ENCODE peak calls at places on chromosomes 12 and 14, in four cellular contexts. Q is endothelial cell, I is ovary, P is BJ. S is an unnamed sample.

GRCh38 chr14:51006781-51007211 is 62.5 kb upstream of the PYGL start:
- DNase-seq in Q (no peak), I (no peak), P (peak; percentile 41), S (peak; percentile 59)

GRCh38 chr12:99985129-99985570 is 414 bp upstream of the ANKS1B start:
- DNase-seq in Q (no peak), I (no peak), P (no peak), S (no peak)

GRCh38 chr12:113559466-113559865 is 87.8 kb upstream of the LHX5 start:
- DNase-seq in Q (no peak), I (no peak), P (no peak), S (no peak)

GRCh38 chr14:55458800-55459577 is 18.6 kb upstream of the TBPL2 start:
- DNase-seq in Q (no peak), I (no peak), P (no peak), S (no peak)

GRCh38 chr14:95323361-95323760 is 3.7 kb upstream of the CLMN start:
- DNase-seq in Q (no peak), I (no peak), P (no peak), S (no peak)

GRCh38 chr12:114448618-114448933 is 42.6 kb upstream of the TBX5 start:
- DNase-seq in Q (no peak), I (no peak), P (no peak), S (peak; percentile 28)

GRCh38 chr12:89464974-89465592 is 59.5 kb downstream of the GALNT4 start:
- DNase-seq in Q (no peak), I (no peak), P (no peak), S (no peak)

GRCh38 chr14:100857196-100857922 is 31.4 kb downstream of the MEG3 start:
- DNase-seq in Q (no peak), I (no peak), P (no peak), S (no peak)

GRCh38 chr12:69345077-69345476 is 3.1 kb upstream of the LYZ start:
- DNase-seq in Q (no peak), I (no peak), P (no peak), S (no peak)

GRCh38 chr12:120534703-120535655 is 823 bp downstream of the RNF10 start:
- DNase-seq in Q (peak; percentile 60), I (peak; percentile 49), P (no peak), S (peak; percentile 74)

GRCh38 chr14:39107624-39108023 is 4.6 kb upstream of the SEC23A start:
- DNase-seq in Q (no peak), I (no peak), P (no peak), S (no peak)

GRCh38 chr14:29608861-29609260 is 318.8 kb downstream of the PRKD1 start:
- DNase-seq in Q (no peak), I (no peak), P (no peak), S (no peak)

GRCh38 chr12:117803013-117803412 is 165.8 kb downstream of the KSR2 start:
- DNase-seq in Q (no peak), I (no peak), P (no peak), S (no peak)

GRCh38 chr12:10618338-10618987 is 5.1 kb upstream of the MAGOHB start:
- DNase-seq in Q (no peak), I (no peak), P (peak; percentile 57), S (no peak)

GRCh38 chr14:100802766-100803693 is 22.9 kb upstream of the MEG3 start:
- DNase-seq in Q (no peak), I (no peak), P (no peak), S (no peak)

GRCh38 chr12:94768398-94769039 is 118.2 kb upstream of the TMCC3 start:
- DNase-seq in Q (no peak), I (no peak), P (no peak), S (no peak)

GRCh38 chr12:126228936-126229335 is 1163.7 kb downstream of the AACS start:
- DNase-seq in Q (no peak), I (no peak), P (no peak), S (no peak)

GRCh38 chr12:72957454-72957853 is 685.3 kb downstream of the TRHDE start:
- DNase-seq in Q (no peak), I (no peak), P (no peak), S (no peak)

GRCh38 chr14:37586783-37587428 is 8.1 kb downstream of the FOXA1 start:
- DNase-seq in Q (no peak), I (no peak), P (no peak), S (no peak)

GRCh38 chr14:37585101-37585479 is 10.0 kb downstream of the FOXA1 start:
- DNase-seq in Q (no peak), I (no peak), P (no peak), S (peak; percentile 34)

GRCh38 chr14:37584211-37585100 is 10.6 kb downstream of the FOXA1 start:
- DNase-seq in Q (no peak), I (no peak), P (no peak), S (peak; percentile 34)

GRCh38 chr14:37585971-37586759 is 8.9 kb downstream of the FOXA1 start:
- DNase-seq in Q (no peak), I (no peak), P (no peak), S (no peak)

DNA sequence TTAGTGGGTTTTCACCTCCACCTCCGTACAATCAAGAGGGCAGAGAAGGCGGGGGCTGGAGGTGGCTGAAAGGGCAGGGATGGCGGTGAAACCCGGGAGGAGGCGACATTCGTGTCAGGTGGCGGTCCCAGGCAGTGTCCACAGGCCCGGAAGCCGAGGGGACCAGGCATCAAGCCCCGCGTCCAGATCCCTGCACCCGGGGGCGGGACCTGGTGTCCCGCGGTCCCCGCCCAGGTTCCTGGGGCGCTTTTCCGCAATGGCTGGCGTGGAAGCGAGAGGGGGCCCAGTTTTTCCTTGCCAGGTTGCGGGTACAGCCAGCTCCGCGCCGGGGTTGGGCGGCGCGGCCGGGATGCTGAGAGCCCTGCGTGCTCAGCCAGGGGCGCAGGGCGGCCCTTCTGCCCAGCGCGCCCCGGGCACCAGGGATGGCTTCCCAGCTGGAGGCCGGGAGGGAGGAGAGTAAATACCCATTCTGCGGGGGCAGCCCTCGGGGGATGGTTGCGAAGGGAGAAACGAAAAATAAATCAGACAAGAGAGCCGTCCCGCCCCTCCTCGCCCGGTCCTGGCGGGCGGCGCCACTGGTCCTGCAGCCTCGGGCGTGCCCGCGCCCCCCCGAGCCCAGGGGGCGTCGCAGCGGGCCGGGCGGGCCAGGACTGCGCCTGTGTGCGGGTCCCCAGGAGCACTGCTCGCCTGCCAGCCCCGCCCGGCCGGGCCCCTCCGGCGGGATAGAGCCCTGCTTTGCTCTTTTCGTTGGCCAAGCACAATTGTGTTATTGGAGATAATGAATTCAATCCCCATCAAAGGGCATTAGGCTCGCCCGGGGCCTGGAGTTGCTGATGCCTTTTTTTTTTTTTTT is 11.5 kb downstream of the FOXA1 start:
- DNase-seq in Q (no peak), I (no peak), P (no peak), S (peak; percentile 45)
- TF ChIP-seq CTCF in Q (no peak), I (no peak), P (no peak), S (no peak)

GRCh38 chr14:21771671-21772070 is 98.1 kb upstream of the OR4E1 start:
- DNase-seq in Q (no peak), I (no peak), P (no peak), S (no peak)
- TF ChIP-seq CTCF in Q (no peak), I (no peak), P (no peak), S (no peak)

DNA sequence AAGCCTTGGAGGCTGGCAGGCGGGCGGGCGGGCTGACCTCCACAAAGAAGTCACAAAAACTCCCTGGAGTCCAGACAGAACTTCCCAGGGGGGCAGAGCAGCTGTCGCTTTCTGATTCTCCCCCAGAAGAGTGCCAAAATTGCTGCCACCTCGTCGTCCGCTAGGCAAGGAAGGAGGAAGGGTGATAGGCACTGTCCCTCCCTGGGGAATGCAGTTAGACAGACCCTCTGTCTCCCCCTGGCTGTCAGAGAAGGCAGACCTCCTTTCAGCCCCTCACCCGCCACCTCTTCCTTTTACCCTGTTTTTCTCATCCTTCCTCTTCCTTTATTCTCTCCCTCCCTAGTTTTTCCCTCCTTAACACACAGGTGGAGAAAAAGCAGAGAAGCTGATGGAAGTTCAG is 18.7 kb downstream of the GRIN2B start:
- DNase-seq in Q (no peak), I (no peak), P (no peak), S (peak; percentile 27)
- TF ChIP-seq CTCF in Q (no peak), I (no peak), P (peak; percentile 12), S (peak; percentile 60)

GRCh38 chr14:22226381-22226780 is 362.6 kb downstream of the DAD1 start:
- DNase-seq in Q (no peak), I (no peak), P (no peak), S (no peak)

GRCh38 chr14:22225526-22226133 is 363.4 kb downstream of the DAD1 start:
- DNase-seq in Q (no peak), I (no peak), P (no peak), S (no peak)

GRCh38 chr14:22220427-22220826 is 368.6 kb downstream of the DAD1 start:
- DNase-seq in Q (no peak), I (no peak), P (no peak), S (no peak)

GRCh38 chr14:22218729-22219128 is 370.3 kb downstream of the DAD1 start:
- DNase-seq in Q (no peak), I (no peak), P (no peak), S (no peak)

DNA sequence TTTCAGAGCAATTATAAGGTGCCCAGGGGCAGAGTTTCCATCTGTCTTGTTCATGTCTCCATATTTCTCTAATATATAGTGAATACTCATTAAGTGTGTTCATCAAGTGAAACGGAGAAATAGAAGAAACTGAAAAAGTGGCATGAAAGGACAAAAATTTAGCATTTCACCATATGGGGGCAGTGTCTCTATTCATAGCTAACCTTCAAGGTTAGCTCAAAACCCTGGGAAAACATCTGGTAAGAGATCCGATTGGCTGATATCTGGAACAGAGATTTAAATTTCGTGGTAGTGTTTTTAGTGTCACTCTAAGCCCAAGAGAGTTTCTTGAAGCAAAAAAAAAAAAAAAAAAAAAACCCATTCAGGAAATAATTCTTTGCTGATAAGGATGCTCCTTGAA is 367.5 kb downstream of the DAD1 start:
- DNase-seq in Q (no peak), I (no peak), P (no peak), S (no peak)
- TF ChIP-seq CTCF in Q (no peak), I (no peak), P (peak; percentile 42), S (no peak)

DNA sequence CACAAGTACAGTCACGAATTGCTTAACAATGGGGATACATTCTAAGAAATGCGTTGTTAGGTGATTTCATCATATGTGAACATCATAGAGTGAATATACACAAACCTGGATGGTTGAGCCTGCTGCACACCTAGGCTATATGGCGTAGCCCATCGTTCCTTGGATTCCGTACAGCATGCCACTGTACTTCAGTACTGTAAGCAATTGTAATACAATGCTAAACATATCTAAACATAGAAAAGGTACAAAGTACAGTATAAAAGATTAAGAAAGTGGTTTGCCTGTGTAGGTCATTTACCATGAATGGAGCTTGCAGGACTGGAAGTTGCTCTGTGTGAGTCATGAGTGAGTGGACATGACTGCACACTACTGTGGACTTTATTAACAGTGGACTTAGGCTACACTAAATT is 286.2 kb downstream of the CACNA1C start:
- DNase-seq in Q (no peak), I (no peak), P (no peak), S (no peak)
- TF ChIP-seq CTCF in Q (no peak), I (no peak), P (no peak), S (no peak)

DNA sequence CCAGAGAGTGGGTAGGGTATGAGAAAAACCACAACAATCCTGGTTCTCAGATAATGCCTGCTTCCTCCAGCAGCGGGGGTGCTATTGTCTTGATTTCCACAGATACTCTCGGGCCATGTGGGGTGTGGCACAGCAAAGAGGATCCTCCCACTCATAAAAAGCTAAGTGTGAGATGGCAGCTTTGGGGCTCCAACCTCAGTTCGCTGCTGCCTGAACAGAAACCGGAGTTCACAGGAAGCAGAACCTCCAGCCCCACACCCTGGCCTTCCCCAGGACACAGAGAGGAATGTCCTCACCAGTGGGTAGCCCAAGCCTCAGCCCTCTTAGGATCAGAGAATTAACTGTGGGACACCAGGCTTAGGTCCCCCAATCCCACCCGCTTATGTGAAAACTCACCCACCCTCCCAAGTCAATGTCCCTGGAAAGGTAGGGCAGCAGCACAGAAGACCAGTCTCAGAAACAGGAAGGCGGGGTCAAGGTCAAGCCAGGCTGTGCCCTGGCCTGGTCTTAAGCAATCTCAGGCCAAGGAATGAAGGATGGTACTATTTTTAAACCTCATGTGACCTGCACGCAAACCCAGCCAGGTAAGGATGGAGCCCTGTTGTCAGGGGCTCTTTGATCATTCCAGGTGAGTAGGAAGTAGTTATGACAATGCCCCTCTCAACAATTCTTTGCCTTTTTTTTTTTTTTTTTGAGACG is 9.0 kb downstream of the KCTD10 start:
- DNase-seq in Q (no peak), I (no peak), P (no peak), S (no peak)
- TF ChIP-seq CTCF in Q (no peak), I (no peak), P (peak; percentile 4), S (no peak)

S was measured in glutamatergic neuron.